ENCODE peak calls at places on chromosomes 13 and 19, in ten cellular contexts. One of them, this sample, is unnamed.

GRCh38 chr19:19626516-19627441 is 1.2 kb downstream of the LPAR2 start:
- DNase-seq in cerebellar cortex: no peak
- DNase-seq in fibroblast of lung: no peak
- DNase-seq in colonic mucosa: no peak
- DNase-seq in activated effector memory CD4-positive, alpha-beta T cell treated with Interleukin-2 at 50 U/mL for 16 hours: no peak
- DNase-seq in stimulated activated naive CD8-positive, alpha-beta T cell treated with anti-CD3 and anti-CD28 coated beads, Interleukin-15, Interleukin-2, amounts not matched to agents 100 U/mL and 50 U/mL, for 24 hours: no peak
- DNase-seq in stimulated activated CD4-positive, alpha-beta T cell treated with anti-CD3 and anti-CD28 coated beads, Interleukin-12 subunit alpha, Interleukin-12 subunit beta, amount 100 ng/mL, for 4 hours: no peak
- DNase-seq in activated CD4-positive, alpha-beta T cell treated with anti-CD3 and anti-CD28 coated beads, Interleukin-2, amount 10 ng/mL, durations not matched to agents 7 days and 5 days: no peak
- DNase-seq in psoas muscle: peak
- DNase-seq in NCI-H2171: no peak
- DNase-seq in this sample: no peak

GRCh38 chr13:24033527-24034302 is 126.8 kb upstream of the SPATA13 start:
- DNase-seq in cerebellar cortex: no peak
- DNase-seq in fibroblast of lung: peak
- DNase-seq in colonic mucosa: no peak
- DNase-seq in activated effector memory CD4-positive, alpha-beta T cell treated with Interleukin-2 at 50 U/mL for 16 hours: no peak
- DNase-seq in stimulated activated naive CD8-positive, alpha-beta T cell treated with anti-CD3 and anti-CD28 coated beads, Interleukin-15, Interleukin-2, amounts not matched to agents 100 U/mL and 50 U/mL, for 24 hours: no peak
- DNase-seq in stimulated activated CD4-positive, alpha-beta T cell treated with anti-CD3 and anti-CD28 coated beads, Interleukin-12 subunit alpha, Interleukin-12 subunit beta, amount 100 ng/mL, for 4 hours: no peak
- DNase-seq in activated CD4-positive, alpha-beta T cell treated with anti-CD3 and anti-CD28 coated beads, Interleukin-2, amount 10 ng/mL, durations not matched to agents 7 days and 5 days: no peak
- DNase-seq in psoas muscle: no peak
- DNase-seq in NCI-H2171: no peak
- DNase-seq in this sample: no peak

GRCh38 chr13:34731486-34731885 is 210.6 kb upstream of the NBEA start:
- DNase-seq in cerebellar cortex: no peak
- DNase-seq in fibroblast of lung: no peak
- DNase-seq in colonic mucosa: no peak
- DNase-seq in activated effector memory CD4-positive, alpha-beta T cell treated with Interleukin-2 at 50 U/mL for 16 hours: no peak
- DNase-seq in stimulated activated naive CD8-positive, alpha-beta T cell treated with anti-CD3 and anti-CD28 coated beads, Interleukin-15, Interleukin-2, amounts not matched to agents 100 U/mL and 50 U/mL, for 24 hours: no peak
- DNase-seq in stimulated activated CD4-positive, alpha-beta T cell treated with anti-CD3 and anti-CD28 coated beads, Interleukin-12 subunit alpha, Interleukin-12 subunit beta, amount 100 ng/mL, for 4 hours: no peak
- DNase-seq in activated CD4-positive, alpha-beta T cell treated with anti-CD3 and anti-CD28 coated beads, Interleukin-2, amount 10 ng/mL, durations not matched to agents 7 days and 5 days: no peak
- DNase-seq in psoas muscle: no peak
- DNase-seq in NCI-H2171: no peak
- DNase-seq in this sample: no peak

GRCh38 chr13:59480857-59481256 is 682.9 kb downstream of the DIAPH3 start:
- DNase-seq in cerebellar cortex: no peak
- DNase-seq in fibroblast of lung: no peak
- DNase-seq in colonic mucosa: no peak
- DNase-seq in activated effector memory CD4-positive, alpha-beta T cell treated with Interleukin-2 at 50 U/mL for 16 hours: no peak
- DNase-seq in stimulated activated naive CD8-positive, alpha-beta T cell treated with anti-CD3 and anti-CD28 coated beads, Interleukin-15, Interleukin-2, amounts not matched to agents 100 U/mL and 50 U/mL, for 24 hours: no peak
- DNase-seq in stimulated activated CD4-positive, alpha-beta T cell treated with anti-CD3 and anti-CD28 coated beads, Interleukin-12 subunit alpha, Interleukin-12 subunit beta, amount 100 ng/mL, for 4 hours: no peak
- DNase-seq in activated CD4-positive, alpha-beta T cell treated with anti-CD3 and anti-CD28 coated beads, Interleukin-2, amount 10 ng/mL, durations not matched to agents 7 days and 5 days: no peak
- DNase-seq in psoas muscle: no peak
- DNase-seq in NCI-H2171: no peak
- DNase-seq in this sample: no peak

GRCh38 chr19:5667751-5668271 is 12.5 kb downstream of the MICOS13 start:
- DNase-seq in cerebellar cortex: no peak
- DNase-seq in fibroblast of lung: no peak
- DNase-seq in colonic mucosa: no peak
- DNase-seq in activated effector memory CD4-positive, alpha-beta T cell treated with Interleukin-2 at 50 U/mL for 16 hours: no peak
- DNase-seq in stimulated activated naive CD8-positive, alpha-beta T cell treated with anti-CD3 and anti-CD28 coated beads, Interleukin-15, Interleukin-2, amounts not matched to agents 100 U/mL and 50 U/mL, for 24 hours: no peak
- DNase-seq in stimulated activated CD4-positive, alpha-beta T cell treated with anti-CD3 and anti-CD28 coated beads, Interleukin-12 subunit alpha, Interleukin-12 subunit beta, amount 100 ng/mL, for 4 hours: no peak
- DNase-seq in activated CD4-positive, alpha-beta T cell treated with anti-CD3 and anti-CD28 coated beads, Interleukin-2, amount 10 ng/mL, durations not matched to agents 7 days and 5 days: no peak
- DNase-seq in psoas muscle: no peak
- DNase-seq in NCI-H2171: no peak
- DNase-seq in this sample: no peak

GRCh38 chr19:2798733-2799132 is 13.4 kb downstream of the THOP1 start:
- DNase-seq in cerebellar cortex: peak
- DNase-seq in fibroblast of lung: no peak
- DNase-seq in colonic mucosa: no peak
- DNase-seq in activated effector memory CD4-positive, alpha-beta T cell treated with Interleukin-2 at 50 U/mL for 16 hours: no peak
- DNase-seq in stimulated activated naive CD8-positive, alpha-beta T cell treated with anti-CD3 and anti-CD28 coated beads, Interleukin-15, Interleukin-2, amounts not matched to agents 100 U/mL and 50 U/mL, for 24 hours: no peak
- DNase-seq in stimulated activated CD4-positive, alpha-beta T cell treated with anti-CD3 and anti-CD28 coated beads, Interleukin-12 subunit alpha, Interleukin-12 subunit beta, amount 100 ng/mL, for 4 hours: no peak
- DNase-seq in activated CD4-positive, alpha-beta T cell treated with anti-CD3 and anti-CD28 coated beads, Interleukin-2, amount 10 ng/mL, durations not matched to agents 7 days and 5 days: no peak
- DNase-seq in psoas muscle: peak
- DNase-seq in NCI-H2171: no peak
- DNase-seq in this sample: no peak

GRCh38 chr13:25080773-25081172 is 15.2 kb upstream of the PABPC3 start:
- DNase-seq in cerebellar cortex: no peak
- DNase-seq in fibroblast of lung: no peak
- DNase-seq in colonic mucosa: no peak
- DNase-seq in activated effector memory CD4-positive, alpha-beta T cell treated with Interleukin-2 at 50 U/mL for 16 hours: no peak
- DNase-seq in stimulated activated naive CD8-positive, alpha-beta T cell treated with anti-CD3 and anti-CD28 coated beads, Interleukin-15, Interleukin-2, amounts not matched to agents 100 U/mL and 50 U/mL, for 24 hours: no peak
- DNase-seq in stimulated activated CD4-positive, alpha-beta T cell treated with anti-CD3 and anti-CD28 coated beads, Interleukin-12 subunit alpha, Interleukin-12 subunit beta, amount 100 ng/mL, for 4 hours: no peak
- DNase-seq in activated CD4-positive, alpha-beta T cell treated with anti-CD3 and anti-CD28 coated beads, Interleukin-2, amount 10 ng/mL, durations not matched to agents 7 days and 5 days: no peak
- DNase-seq in psoas muscle: no peak
- DNase-seq in NCI-H2171: no peak
- DNase-seq in this sample: no peak

GRCh38 chr13:31725841-31726240 is 13.5 kb upstream of the RXFP2 start:
- DNase-seq in cerebellar cortex: no peak
- DNase-seq in fibroblast of lung: no peak
- DNase-seq in colonic mucosa: no peak
- DNase-seq in activated effector memory CD4-positive, alpha-beta T cell treated with Interleukin-2 at 50 U/mL for 16 hours: no peak
- DNase-seq in stimulated activated naive CD8-positive, alpha-beta T cell treated with anti-CD3 and anti-CD28 coated beads, Interleukin-15, Interleukin-2, amounts not matched to agents 100 U/mL and 50 U/mL, for 24 hours: no peak
- DNase-seq in stimulated activated CD4-positive, alpha-beta T cell treated with anti-CD3 and anti-CD28 coated beads, Interleukin-12 subunit alpha, Interleukin-12 subunit beta, amount 100 ng/mL, for 4 hours: no peak
- DNase-seq in activated CD4-positive, alpha-beta T cell treated with anti-CD3 and anti-CD28 coated beads, Interleukin-2, amount 10 ng/mL, durations not matched to agents 7 days and 5 days: no peak
- DNase-seq in psoas muscle: no peak
- DNase-seq in NCI-H2171: no peak
- DNase-seq in this sample: no peak

GRCh38 chr19:52665529-52665928 is 27.4 kb upstream of the ZNF83 start:
- DNase-seq in cerebellar cortex: no peak
- DNase-seq in fibroblast of lung: no peak
- DNase-seq in colonic mucosa: no peak
- DNase-seq in activated effector memory CD4-positive, alpha-beta T cell treated with Interleukin-2 at 50 U/mL for 16 hours: no peak
- DNase-seq in stimulated activated naive CD8-positive, alpha-beta T cell treated with anti-CD3 and anti-CD28 coated beads, Interleukin-15, Interleukin-2, amounts not matched to agents 100 U/mL and 50 U/mL, for 24 hours: no peak
- DNase-seq in stimulated activated CD4-positive, alpha-beta T cell treated with anti-CD3 and anti-CD28 coated beads, Interleukin-12 subunit alpha, Interleukin-12 subunit beta, amount 100 ng/mL, for 4 hours: no peak
- DNase-seq in activated CD4-positive, alpha-beta T cell treated with anti-CD3 and anti-CD28 coated beads, Interleukin-2, amount 10 ng/mL, durations not matched to agents 7 days and 5 days: no peak
- DNase-seq in psoas muscle: no peak
- DNase-seq in NCI-H2171: no peak
- DNase-seq in this sample: no peak

This sample was measured in KBM-7.